ENCODE peak calls at places on chromosomes 7 and 10, in four cellular contexts. J is iris pigment epithelial cell; T is CD8-positive, alpha-beta memory T cell; E is NCI-H1092. O is an unnamed sample.

GRCh38 chr7:27242580-27243339 is at the start of gene EVX1:
- DNase-seq in E (peak), J (no peak), T (peak), O (peak)

GRCh38 chr10:117653170-117653515 is 110.6 kb downstream of the EMX2 start:
- DNase-seq in E (no peak), T (no peak), J (peak), O (peak)

GRCh38 chr10:17914169-17915045 is 37.3 kb upstream of the SLC39A12 start:
- DNase-seq in E (no peak), T (no peak), J (no peak), O (no peak)

GRCh38 chr10:128898133-128898915 is 568.7 kb upstream of the MGMT start:
- DNase-seq in T (no peak), J (no peak), E (no peak), O (no peak)

GRCh38 chr7:28573059-28573553 is 160.8 kb downstream of the CREB5 start:
- DNase-seq in T (no peak), J (peak), E (peak), O (peak)

GRCh38 chr7:135772639-135773019 is 24.0 kb upstream of the FAM180A start:
- DNase-seq in E (no peak), T (no peak), J (no peak), O (no peak)

GRCh38 chr7:6026011-6026819 is 5.0 kb upstream of the ANKRD61 start:
- DNase-seq in J (peak), E (no peak), T (peak), O (peak)

GRCh38 chr10:72109619-72110215 is 21.4 kb upstream of the SPOCK2 start:
- DNase-seq in J (no peak), T (no peak), E (no peak), O (no peak)

GRCh38 chr7:138075350-138075749 is 909 bp upstream of the AKR1D1 start:
- DNase-seq in T (no peak), E (no peak), J (no peak), O (no peak)

GRCh38 chr7:38932509-38933168 is 23.6 kb upstream of the VPS41 start:
- DNase-seq in E (peak), T (peak), J (peak), O (peak)

GRCh38 chr10:33616921-33617320 is 282.5 kb upstream of the NRP1 start:
- DNase-seq in T (no peak), E (no peak), J (peak), O (no peak)

GRCh38 chr10:22505923-22506685 is 160.8 kb downstream of the SPAG6 start:
- DNase-seq in J (no peak), T (peak), E (no peak), O (no peak)

GRCh38 chr7:42080831-42081230 is 156.2 kb downstream of the GLI3 start:
- DNase-seq in T (no peak), E (no peak), J (no peak), O (no peak)